ENCODE peak calls at places on chromosome 16, in four cellular contexts. J is GM12865; A is CD8-positive, alpha-beta T cell; G is left ventricle myocardium inferior. V is an unnamed sample.

GRCh38 chr16:30805056-30805369 is 18.0 kb upstream of the ZNF629 start:
- DNase-seq in J (peak), A (no peak), G (no peak), V (no peak)

GRCh38 chr16:29729116-29729521 is 16.7 kb downstream of the C16orf54 start:
- DNase-seq in J (peak), A (no peak), G (no peak), V (no peak)

GRCh38 chr16:4231886-4232285 is 10.0 kb downstream of the SRL start:
- DNase-seq in J (no peak), A (no peak), G (no peak), V (no peak)

GRCh38 chr16:29148867-29149272 is 164.0 kb downstream of the LAT start:
- DNase-seq in J (no peak), A (peak), G (peak), V (no peak)

GRCh38 chr16:578870-579405 is 9.2 kb downstream of the PIGQ start:
- DNase-seq in J (peak), A (peak), G (peak), V (no peak)

GRCh38 chr16:49562228-49562627 is 188.6 kb downstream of the C16orf78 start:
- DNase-seq in J (no peak), A (no peak), G (no peak), V (no peak)

GRCh38 chr16:4465977-4466779 is 8.2 kb downstream of the NMRAL1 start:
- DNase-seq in J (no peak), A (peak), G (peak), V (no peak)

GRCh38 chr16:9225527-9226316 is 134.3 kb downstream of the HAPSTR1 start:
- DNase-seq in J (peak), A (no peak), G (no peak), V (no peak)

GRCh38 chr16:63363738-63364137 is 1327.5 kb upstream of the CDH8 start:
- DNase-seq in J (no peak), A (no peak), G (no peak), V (no peak)

GRCh38 chr16:82630688-82631087 is 3.9 kb downstream of the CDH13 start:
- DNase-seq in J (no peak), A (no peak), G (no peak), V (no peak)

GRCh38 chr16:30567991-30568638 is 3.4 kb downstream of the ZNF688 start:
- DNase-seq in J (peak), A (peak), G (no peak), V (peak)

GRCh38 chr16:2199621-2200139 is 3.3 kb upstream of the CASKIN1 start:
- DNase-seq in J (no peak), A (no peak), G (no peak), V (no peak)

GRCh38 chr16:29029168-29029994 is 44.5 kb downstream of the LAT start:
- DNase-seq in J (peak), A (peak), G (no peak), V (no peak)

GRCh38 chr16:12245088-12245922 is 268.8 kb downstream of the SNX29 start:
- DNase-seq in J (no peak), A (no peak), G (no peak), V (no peak)

GRCh38 chr16:85995591-85996461 is 96.9 kb downstream of the IRF8 start:
- DNase-seq in J (peak), A (no peak), G (no peak), V (no peak)

GRCh38 chr16:84606081-84606875 is 11.6 kb downstream of the COTL1 start:
- DNase-seq in J (no peak), A (peak), G (no peak), V (no peak)

GRCh38 chr16:85145188-85145587 is 32.9 kb upstream of the CIBAR2 start:
- DNase-seq in J (no peak), A (no peak), G (no peak), V (no peak)

GRCh38 chr16:21663889-21664647 is at the start of gene OTOA:
- DNase-seq in J (no peak), A (peak), G (no peak), V (no peak)

GRCh38 chr16:54447606-54448440 is 161.2 kb upstream of the IRX3 start:
- DNase-seq in J (no peak), A (no peak), G (no peak), V (no peak)

GRCh38 chr16:81003610-81004460 is 2.9 kb downstream of the CMC2 start:
- DNase-seq in J (peak), A (no peak), G (no peak), V (no peak)

GRCh38 chr16:84658690-84659089 is 10.4 kb downstream of the KLHL36 start:
- DNase-seq in J (no peak), A (no peak), G (no peak), V (no peak)

GRCh38 chr16:52740333-52740732 is 193.4 kb upstream of the TOX3 start:
- DNase-seq in J (no peak), A (no peak), G (no peak), V (no peak)

GRCh38 chr16:50551243-50551642 is 3.0 kb downstream of the NKD1 start:
- DNase-seq in J (no peak), A (no peak), G (no peak), V (no peak)

GRCh38 chr16:59510008-59510424 is 775.9 kb upstream of the GOT2 start:
- DNase-seq in J (no peak), A (no peak), G (no peak), V (no peak)

GRCh38 chr16:3904875-3905274 is 24.4 kb upstream of the CREBBP start:
- DNase-seq in J (no peak), A (no peak), G (no peak), V (no peak)

GRCh38 chr16:2023098-2023925 is 3.4 kb upstream of the NHERF2 start:
- DNase-seq in J (peak), A (peak), G (peak), V (peak)

GRCh38 chr16:23754594-23755483 is at the start of gene CHP2:
- DNase-seq in J (no peak), A (no peak), G (no peak), V (no peak)

GRCh38 chr16:17379121-17379571 is 91.6 kb downstream of the XYLT1 start:
- DNase-seq in J (no peak), A (no peak), G (peak), V (no peak)

GRCh38 chr16:35564148-35564547 is 2104.7 kb downstream of the TP53TG3F start:
- DNase-seq in J (no peak), A (no peak), G (no peak), V (no peak)

GRCh38 chr16:69089091-69089912 is 16.2 kb upstream of the HAS3 start:
- DNase-seq in J (peak), A (peak), G (no peak), V (peak)

GRCh38 chr16:1260101-1260670 is 4.3 kb downstream of the TPSD1 start:
- DNase-seq in J (no peak), A (no peak), G (no peak), V (no peak)

GRCh38 chr16:86059253-86060171 is 160.6 kb downstream of the IRF8 start:
- DNase-seq in J (no peak), A (no peak), G (peak), V (no peak)

GRCh38 chr16:47949276-47949675 is 206.5 kb downstream of the ABCC12 start:
- DNase-seq in J (no peak), A (no peak), G (no peak), V (no peak)

GRCh38 chr16:60203525-60204124 is 1469.5 kb upstream of the GOT2 start:
- DNase-seq in J (no peak), A (no peak), G (no peak), V (no peak)

GRCh38 chr16:25065899-25066298 is 45.6 kb upstream of the LCMT1 start:
- DNase-seq in J (peak), A (no peak), G (no peak), V (no peak)
- TF ChIP-seq CTCF in J (no peak), A (no peak), G (no peak), V (peak)

GRCh38 chr16:75238132-75238852 is 13.1 kb downstream of the BCAR1 start:
- DNase-seq in J (no peak), A (no peak), G (peak), V (no peak)
- H3K4me3 ChIP-seq in J (no peak), A (no peak), G (peak), V (no peak)

GRCh38 chr16:27315333-27316037 is 1.7 kb downstream of the IL4R start:
- DNase-seq in J (peak), A (peak), G (peak), V (no peak)
- TF ChIP-seq CTCF in J (no peak), A (no peak), G (no peak), V (peak)

GRCh38 chr16:57807968-57808528 is 5.8 kb upstream of the KIFC3 start:
- DNase-seq in J (peak), A (peak), G (peak), V (no peak)

GRCh38 chr16:57809276-57809793 is 7.0 kb upstream of the KIFC3 start:
- DNase-seq in J (no peak), A (no peak), G (no peak), V (no peak)

GRCh38 chr16:57809843-57810196 is 7.5 kb upstream of the KIFC3 start:
- DNase-seq in J (no peak), A (no peak), G (no peak), V (no peak)

GRCh38 chr16:57808589-57808988 is 6.3 kb upstream of the KIFC3 start:
- DNase-seq in J (no peak), A (no peak), G (no peak), V (no peak)

DNA sequence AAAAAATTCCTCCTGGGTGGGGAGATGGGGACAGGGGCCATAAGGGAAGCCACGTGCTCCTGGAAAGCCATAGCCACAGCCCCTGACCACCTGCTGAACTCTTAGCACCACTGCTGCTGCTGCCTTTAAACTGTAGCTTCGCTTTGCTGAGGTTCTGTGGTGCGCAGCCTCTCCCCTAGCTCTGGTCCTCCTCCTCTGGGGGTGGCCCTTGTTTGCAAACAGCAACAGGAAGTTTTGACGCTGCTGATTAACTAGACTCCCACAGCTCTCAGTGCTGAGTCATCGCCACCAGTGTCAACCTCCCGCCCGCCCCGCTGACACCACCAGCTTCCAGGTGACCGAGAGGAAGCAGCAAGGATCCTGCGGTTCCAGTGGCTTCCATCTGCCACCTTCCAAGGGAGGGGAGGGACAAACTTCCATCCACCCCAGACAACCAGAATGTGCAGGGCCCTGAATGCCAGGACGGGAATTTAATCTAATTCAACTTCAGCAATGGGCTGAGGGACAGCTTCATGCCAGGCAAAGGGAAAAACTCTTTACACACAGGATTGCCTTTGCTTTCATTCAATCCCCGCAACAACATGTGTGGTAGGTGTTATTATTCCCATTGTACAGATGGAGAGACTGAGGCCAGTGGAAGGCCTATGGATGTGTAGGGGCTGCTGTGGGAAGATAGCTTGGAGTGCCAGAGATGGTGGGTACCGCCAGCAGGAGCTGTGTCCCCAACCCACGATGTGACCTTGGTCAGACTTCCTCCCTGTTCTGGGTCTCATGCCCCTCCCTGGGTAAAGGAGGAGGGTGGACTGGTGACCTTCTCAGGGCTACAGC is 8.1 kb upstream of the KIFC3 start:
- DNase-seq in J (peak), A (peak), G (peak), V (peak)
- H3K4me3 ChIP-seq in J (peak), A (no peak), G (no peak), V (peak)

DNA sequence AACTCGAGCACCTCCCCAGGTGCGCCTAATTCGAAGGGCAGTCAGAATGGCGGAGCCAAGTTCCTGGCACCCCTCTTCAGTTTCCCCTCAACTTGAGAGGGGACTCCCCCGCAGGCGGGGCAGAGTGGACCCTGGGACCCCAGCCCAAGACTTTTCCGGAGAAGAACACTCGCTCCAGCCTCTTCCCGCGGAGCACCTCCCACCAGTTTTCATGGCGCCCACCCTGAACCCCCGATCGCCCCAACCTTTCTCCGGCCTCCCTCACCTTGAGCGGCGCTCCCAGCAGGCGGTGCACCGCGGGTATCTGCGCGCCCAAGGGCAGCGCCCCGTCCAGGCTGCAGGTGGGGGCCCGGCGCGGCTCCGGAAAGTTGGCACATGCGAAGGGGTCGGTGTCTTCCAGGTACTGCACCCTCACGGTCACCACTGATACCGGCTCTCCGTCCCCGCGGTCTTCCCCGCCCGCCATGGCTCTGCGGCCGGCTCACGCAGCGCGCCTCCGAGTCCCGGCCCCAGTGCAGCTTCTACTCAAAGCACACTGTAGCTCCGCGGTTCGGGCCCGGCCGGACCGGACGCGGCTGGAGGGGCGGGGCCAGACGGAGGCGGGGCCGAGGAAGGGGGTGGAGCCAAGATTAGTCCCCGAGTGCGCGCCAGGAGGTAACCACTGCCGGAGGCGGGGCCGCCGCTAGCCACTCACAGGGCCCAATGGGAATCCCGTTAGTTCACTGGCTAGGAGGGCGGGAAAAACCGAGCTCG is at the start of gene FHOD1:
- DNase-seq in J (peak), A (peak), G (peak), V (peak)
- TF ChIP-seq CTCF in J (no peak), A (no peak), G (no peak), V (no peak)

GRCh38 chr16:10896165-10896564 is 19.2 kb downstream of the CIITA start:
- DNase-seq in J (peak), A (no peak), G (no peak), V (no peak)
- H3K4me3 ChIP-seq in J (no peak), A (no peak), G (no peak), V (no peak)

DNA sequence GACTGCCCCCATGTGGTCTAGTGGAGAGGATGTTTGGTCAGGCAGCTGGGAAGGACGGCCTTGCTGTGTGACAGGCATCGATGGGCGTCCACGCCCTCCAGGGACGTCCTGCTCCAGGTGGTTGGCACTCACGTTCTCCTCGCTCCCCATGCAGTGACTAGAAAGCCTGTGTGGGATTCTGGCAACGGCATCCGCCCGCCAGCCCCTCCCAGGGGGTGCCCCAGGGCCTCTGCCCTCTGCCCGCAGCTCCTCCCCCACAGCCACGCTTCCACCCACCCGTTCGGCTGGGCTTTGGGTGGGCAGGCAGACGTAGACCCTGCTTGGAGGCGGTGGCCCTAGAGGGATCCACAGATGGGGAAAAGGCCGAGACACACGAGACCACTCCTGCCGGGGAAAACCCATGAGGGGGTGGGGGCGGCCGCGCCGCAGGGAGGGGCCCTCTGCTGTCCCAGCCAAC is 4.7 kb upstream of the IL17C start:
- DNase-seq in J (peak), A (no peak), G (no peak), V (no peak)
- TF ChIP-seq CTCF in J (peak), A (no peak), G (peak), V (peak)

DNA sequence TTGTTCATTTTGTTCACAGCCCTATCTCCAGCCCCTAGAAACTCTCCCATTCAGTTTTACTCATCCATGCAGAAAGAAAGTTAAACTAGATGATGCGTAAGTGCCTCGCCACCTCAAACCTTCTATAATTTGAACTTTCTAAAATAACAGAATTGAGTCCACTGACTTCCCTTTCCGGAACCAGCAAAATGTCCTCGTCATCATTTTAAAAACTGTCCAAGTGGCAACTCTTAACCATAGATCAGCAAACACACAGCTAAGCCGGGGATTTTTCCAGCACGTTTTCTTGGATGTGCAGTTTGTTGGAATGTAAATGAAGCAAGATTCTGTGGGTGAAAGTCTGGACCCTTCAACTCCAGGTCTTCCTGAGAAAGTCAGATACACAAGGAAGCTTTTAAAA is 369.7 kb upstream of the ERCC4 start:
- DNase-seq in J (no peak), A (no peak), G (no peak), V (no peak)
- H3K4me3 ChIP-seq in J (no peak), A (no peak), G (no peak), V (no peak)

DNA sequence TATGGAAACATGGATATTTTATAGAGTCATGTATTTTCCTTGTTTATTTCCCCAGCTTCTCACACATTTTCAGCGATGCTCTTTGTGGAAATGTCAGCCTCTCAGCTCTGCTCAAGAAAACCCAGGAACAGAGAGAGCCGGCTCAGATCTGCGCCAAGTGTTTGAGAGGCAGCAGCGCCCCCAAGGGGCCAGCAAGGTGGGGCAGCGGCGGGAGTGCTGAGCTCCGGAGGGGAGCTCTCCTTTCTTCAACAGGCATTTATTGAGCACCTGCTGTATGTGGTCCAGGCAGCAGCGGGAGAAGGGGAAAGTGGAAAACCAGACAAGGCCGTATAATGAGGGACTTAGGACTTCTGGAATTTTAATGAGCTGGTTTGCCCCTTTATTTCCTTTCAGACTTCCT is 421.1 kb upstream of the C16orf82 start:
- DNase-seq in J (peak), A (peak), G (no peak), V (no peak)
- TF ChIP-seq CTCF in J (peak), A (no peak), G (peak), V (peak)